ENCODE peak calls at places on chromosomes 12 and 14, in five cellular contexts. V is bronchial epithelial cell; Z is WTC11; X is progenitor cell of endocrine pancreas; C is naive thymus-derived CD4-positive, alpha-beta T cell. O is an unnamed sample.

GRCh38 chr12:49233842-49234526 is 30.9 kb upstream of the TUBA1C start:
- DNase-seq in V (no peak), Z (no peak), X (no peak), C (peak; percentile 13), O (no peak)

GRCh38 chr14:49057838-49058510 is 528.2 kb downstream of the RPS29 start:
- DNase-seq in V (no peak), Z (no peak), X (no peak), C (no peak), O (no peak)

GRCh38 chr12:31772186-31772585 is 43.4 kb upstream of the AMN1 start:
- DNase-seq in V (no peak), Z (no peak), X (no peak), C (no peak), O (no peak)

GRCh38 chr14:80572666-80573065 is 361.4 kb upstream of the DIO2 start:
- DNase-seq in V (no peak), Z (no peak), X (no peak), C (no peak), O (no peak)

GRCh38 chr12:116320839-116321238 is 43.3 kb upstream of the MED13L start:
- DNase-seq in V (peak; percentile 46), Z (no peak), X (no peak), C (no peak), O (no peak)

GRCh38 chr14:95095991-95096390 is 61.3 kb downstream of the DICER1 start:
- DNase-seq in V (no peak), Z (no peak), X (no peak), C (no peak), O (no peak)

GRCh38 chr14:97411938-97412612 is 614.9 kb downstream of the VRK1 start:
- DNase-seq in V (no peak), Z (peak; percentile 64), X (no peak), C (no peak), O (no peak)

GRCh38 chr12:132583736-132584135 is 26.6 kb downstream of the LRCOL1 start:
- DNase-seq in V (no peak), Z (peak; percentile 70), X (no peak), C (no peak), O (no peak)

GRCh38 chr12:119096429-119097202 is 82.1 kb upstream of the HSPB8 start:
- DNase-seq in V (no peak), Z (peak; percentile 59), X (no peak), C (no peak), O (no peak)

GRCh38 chr14:35877276-35877675 is 51.1 kb downstream of the BRMS1L start:
- DNase-seq in V (peak; percentile 78), Z (no peak), X (no peak), C (no peak), O (peak; percentile 51)

GRCh38 chr12:68953536-68953935 is 20.6 kb upstream of the CPM start:
- DNase-seq in V (peak; percentile 15), Z (no peak), X (no peak), C (no peak), O (no peak)

GRCh38 chr12:52120951-52121847 is 41.7 kb downstream of the SMIM41 start:
- DNase-seq in V (no peak), Z (no peak), X (no peak), C (no peak), O (no peak)

GRCh38 chr12:49293056-49293956 is 1.6 kb upstream of the PRPH start:
- DNase-seq in V (no peak), Z (peak; percentile 47), X (no peak), C (no peak), O (no peak)

GRCh38 chr12:40054554-40055226 is 51.2 kb downstream of the SLC2A13 start:
- DNase-seq in V (peak; percentile 82), Z (no peak), X (no peak), C (no peak), O (no peak)

GRCh38 chr14:100239200-100239839 is 376 bp downstream of the YY1 start:
- DNase-seq in V (no peak), Z (no peak), X (peak; percentile 25), C (peak; percentile 32), O (no peak)

GRCh38 chr14:52888159-52888558 is 62.7 kb downstream of the FERMT2 start:
- DNase-seq in V (no peak), Z (no peak), X (no peak), C (no peak), O (peak; percentile 82)

GRCh38 chr12:106302401-106303201 is at the start of gene TCP11L2:
- DNase-seq in V (no peak), Z (peak; percentile 82), X (peak; percentile 78), C (peak; percentile 91), O (peak; percentile 18)

GRCh38 chr14:54102530-54102929 is 145.9 kb upstream of the BMP4 start:
- DNase-seq in V (no peak), Z (no peak), X (no peak), C (no peak), O (no peak)

GRCh38 chr14:69237142-69237541 is 22.8 kb upstream of the GALNT16 start:
- DNase-seq in V (no peak), Z (no peak), X (no peak), C (no peak), O (no peak)

O was measured in renal cortical epithelial cell.